ENCODE peak calls at places on chromosomes 13 and 19, in ten cellular contexts. One of them, this sample, is unnamed.

GRCh38 chr19:2764945-2765344 is 18.1 kb downstream of the SGTA start:
- DNase-seq in lower leg skin: no peak
- DNase-seq in AG04450: no peak
- DNase-seq in fibroblast of pulmonary artery: no peak
- DNase-seq in GM06990: no peak
- DNase-seq in bronchial epithelial cell: no peak
- DNase-seq in PC-9: no peak
- DNase-seq in AG10803: no peak
- DNase-seq in neural progenitor cell: no peak
- DNase-seq in AG09309: no peak
- DNase-seq in this sample: no peak

GRCh38 chr13:109785892-109786450 is 412 bp downstream of the IRS2 start:
- DNase-seq in AG04450: no peak
- DNase-seq in PC-9: peak; percentile 19
- DNase-seq in fibroblast of pulmonary artery: peak; percentile 33
- DNase-seq in bronchial epithelial cell: no peak
- DNase-seq in lower leg skin: no peak
- DNase-seq in AG09309: no peak
- DNase-seq in neural progenitor cell: no peak
- DNase-seq in GM06990: no peak
- DNase-seq in AG10803: no peak
- DNase-seq in this sample: no peak

GRCh38 chr19:38638461-38638860 is 9.0 kb upstream of the ACTN4 start:
- DNase-seq in bronchial epithelial cell: peak; percentile 70
- DNase-seq in PC-9: peak; percentile 85
- DNase-seq in neural progenitor cell: no peak
- DNase-seq in AG09309: no peak
- DNase-seq in AG04450: no peak
- DNase-seq in fibroblast of pulmonary artery: no peak
- DNase-seq in GM06990: no peak
- DNase-seq in lower leg skin: no peak
- DNase-seq in AG10803: no peak
- DNase-seq in this sample: no peak

GRCh38 chr19:1069009-1069779 is 2.2 kb downstream of the ARHGAP45 start:
- DNase-seq in bronchial epithelial cell: no peak
- DNase-seq in fibroblast of pulmonary artery: no peak
- DNase-seq in neural progenitor cell: no peak
- DNase-seq in GM06990: peak; percentile 74
- DNase-seq in lower leg skin: peak; percentile 93
- DNase-seq in AG09309: no peak
- DNase-seq in AG10803: no peak
- DNase-seq in AG04450: no peak
- DNase-seq in PC-9: no peak
- DNase-seq in this sample: peak; percentile 83

GRCh38 chr19:7874080-7874856 is at the start of gene PRR36:
- DNase-seq in lower leg skin: no peak
- DNase-seq in bronchial epithelial cell: no peak
- DNase-seq in neural progenitor cell: peak; percentile 92
- DNase-seq in PC-9: peak; percentile 76
- DNase-seq in AG04450: no peak
- DNase-seq in GM06990: no peak
- DNase-seq in AG09309: no peak
- DNase-seq in AG10803: no peak
- DNase-seq in fibroblast of pulmonary artery: no peak
- DNase-seq in this sample: no peak

GRCh38 chr19:5623397-5624153 is 692 bp downstream of the SAFB start:
- DNase-seq in bronchial epithelial cell: no peak
- DNase-seq in AG09309: no peak
- DNase-seq in fibroblast of pulmonary artery: no peak
- DNase-seq in AG04450: no peak
- DNase-seq in PC-9: peak; percentile 1
- DNase-seq in AG10803: no peak
- DNase-seq in GM06990: no peak
- DNase-seq in lower leg skin: no peak
- DNase-seq in neural progenitor cell: peak; percentile 16
- DNase-seq in this sample: peak; percentile 17

GRCh38 chr19:51944798-51945552 is 17.7 kb downstream of the ZNF613 start:
- DNase-seq in fibroblast of pulmonary artery: no peak
- DNase-seq in AG04450: no peak
- DNase-seq in GM06990: no peak
- DNase-seq in lower leg skin: no peak
- DNase-seq in PC-9: no peak
- DNase-seq in bronchial epithelial cell: no peak
- DNase-seq in AG10803: no peak
- DNase-seq in neural progenitor cell: no peak
- DNase-seq in AG09309: no peak
- DNase-seq in this sample: no peak

GRCh38 chr13:50994651-50995050 is 85.1 kb downstream of the RNASEH2B start:
- DNase-seq in AG09309: no peak
- DNase-seq in lower leg skin: no peak
- DNase-seq in PC-9: no peak
- DNase-seq in AG04450: no peak
- DNase-seq in fibroblast of pulmonary artery: no peak
- DNase-seq in neural progenitor cell: no peak
- DNase-seq in AG10803: no peak
- DNase-seq in GM06990: no peak
- DNase-seq in bronchial epithelial cell: no peak
- DNase-seq in this sample: no peak

GRCh38 chr13:23979361-23980159 is 82.3 kb upstream of the C1QTNF9B start:
- DNase-seq in GM06990: peak; percentile 39
- DNase-seq in lower leg skin: peak; percentile 90
- DNase-seq in fibroblast of pulmonary artery: peak; percentile 94
- DNase-seq in AG09309: no peak
- DNase-seq in bronchial epithelial cell: peak; percentile 29
- DNase-seq in AG04450: peak; percentile 62
- DNase-seq in AG10803: peak; percentile 85
- DNase-seq in PC-9: peak; percentile 47
- DNase-seq in neural progenitor cell: peak; percentile 81
- DNase-seq in this sample: peak; percentile 75

GRCh38 chr19:27794444-27795042 is 1418.4 kb downstream of the UQCRFS1 start:
- DNase-seq in AG10803: peak; percentile 40
- DNase-seq in PC-9: peak; percentile 11
- DNase-seq in GM06990: no peak
- DNase-seq in lower leg skin: no peak
- DNase-seq in neural progenitor cell: peak; percentile 67
- DNase-seq in bronchial epithelial cell: no peak
- DNase-seq in fibroblast of pulmonary artery: peak; percentile 50
- DNase-seq in AG09309: no peak
- DNase-seq in AG04450: no peak
- DNase-seq in this sample: peak; percentile 29

GRCh38 chr13:31742102-31742695 is 2.9 kb downstream of the RXFP2 start:
- DNase-seq in PC-9: peak; percentile 22
- DNase-seq in GM06990: peak; percentile 1
- DNase-seq in AG10803: peak; percentile 80
- DNase-seq in fibroblast of pulmonary artery: peak; percentile 82
- DNase-seq in lower leg skin: peak; percentile 91
- DNase-seq in bronchial epithelial cell: peak; percentile 44
- DNase-seq in AG09309: peak; percentile 49
- DNase-seq in neural progenitor cell: peak; percentile 85
- DNase-seq in AG04450: peak; percentile 42
- DNase-seq in this sample: peak; percentile 81

GRCh38 chr13:64453831-64454230 is 2776.3 kb downstream of the PCDH9 start:
- DNase-seq in PC-9: no peak
- DNase-seq in GM06990: no peak
- DNase-seq in bronchial epithelial cell: no peak
- DNase-seq in lower leg skin: no peak
- DNase-seq in fibroblast of pulmonary artery: no peak
- DNase-seq in AG09309: no peak
- DNase-seq in AG10803: peak; percentile 4
- DNase-seq in neural progenitor cell: peak; percentile 65
- DNase-seq in AG04450: no peak
- DNase-seq in this sample: no peak

GRCh38 chr19:50333235-50333736 is 4.1 kb upstream of the KCNC3 start:
- DNase-seq in lower leg skin: peak; percentile 96
- DNase-seq in AG04450: peak; percentile 39
- DNase-seq in fibroblast of pulmonary artery: peak; percentile 78
- DNase-seq in GM06990: peak; percentile 97
- DNase-seq in bronchial epithelial cell: peak; percentile 69
- DNase-seq in AG10803: peak; percentile 78
- DNase-seq in PC-9: peak; percentile 95
- DNase-seq in AG09309: peak; percentile 27
- DNase-seq in neural progenitor cell: peak; percentile 96
- DNase-seq in this sample: peak; percentile 98
- TF ChIP-seq CTCF in lower leg skin: no peak
- TF ChIP-seq CTCF in AG04450: peak; percentile 22
- TF ChIP-seq CTCF in fibroblast of pulmonary artery: no peak
- TF ChIP-seq CTCF in GM06990: no peak
- TF ChIP-seq CTCF in bronchial epithelial cell: no peak
- TF ChIP-seq CTCF in AG10803: peak; percentile 14
- TF ChIP-seq CTCF in PC-9: no peak
- TF ChIP-seq CTCF in AG09309: no peak
- TF ChIP-seq CTCF in neural progenitor cell: no peak
- TF ChIP-seq CTCF in this sample: no peak

DNA sequence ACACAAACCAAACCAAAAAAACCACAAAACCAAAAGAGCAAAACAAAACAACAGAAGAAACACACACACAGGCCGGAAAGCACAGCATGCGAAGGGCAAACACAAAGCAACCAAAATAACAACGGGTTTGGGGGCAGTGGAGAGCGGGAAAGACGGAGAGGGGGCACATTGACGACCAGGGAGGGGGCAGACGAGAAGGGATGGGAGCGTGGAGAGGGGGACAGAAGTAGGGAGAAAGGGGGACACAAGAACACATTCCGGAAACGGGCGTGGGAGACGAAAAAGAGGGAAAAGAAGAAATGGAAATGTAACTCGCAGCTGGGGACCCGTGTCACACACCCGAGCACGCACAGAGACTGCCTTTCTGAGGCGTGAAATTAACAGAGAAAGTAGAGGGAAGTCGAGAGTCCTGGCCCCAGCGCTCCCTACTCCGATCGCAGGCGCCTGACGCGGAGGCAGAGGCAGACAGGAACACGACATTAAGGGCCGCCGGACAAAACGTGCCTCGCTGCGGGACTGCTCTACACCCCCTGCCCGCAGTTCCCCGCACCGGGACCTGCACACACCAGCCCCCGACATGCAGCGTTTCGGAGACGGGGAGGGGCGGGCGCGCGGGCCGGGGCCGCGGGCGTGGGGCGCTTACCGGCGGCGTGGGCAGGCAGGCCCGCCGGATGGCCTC is 652 bp downstream of the POU4F1 start:
- DNase-seq in bronchial epithelial cell: no peak
- DNase-seq in GM06990: peak; percentile 36
- DNase-seq in lower leg skin: no peak
- DNase-seq in fibroblast of pulmonary artery: no peak
- DNase-seq in AG04450: no peak
- DNase-seq in PC-9: no peak
- DNase-seq in AG10803: no peak
- DNase-seq in neural progenitor cell: peak; percentile 55
- DNase-seq in AG09309: no peak
- DNase-seq in this sample: peak; percentile 28
- H3K4me3 ChIP-seq in bronchial epithelial cell: peak overlapping the region; percentile 13
- H3K4me3 ChIP-seq in GM06990: peak overlapping the region; percentile 58
- H3K4me3 ChIP-seq in lower leg skin: peak overlapping the region; percentile 16
- H3K4me3 ChIP-seq in fibroblast of pulmonary artery: peak overlapping the region; percentile 17
- H3K4me3 ChIP-seq in AG04450: peak overlapping the region; percentile 32
- H3K4me3 ChIP-seq in PC-9: no peak overlapping the region
- H3K4me3 ChIP-seq in AG10803: no peak overlapping the region
- H3K4me3 ChIP-seq in neural progenitor cell: peak overlapping the region; percentile 49
- H3K4me3 ChIP-seq in AG09309: no peak overlapping the region
- H3K4me3 ChIP-seq in this sample: peak overlapping the region; percentile 43

GRCh38 chr13:45700971-45701900 is 884 bp upstream of the CBY2 start:
- DNase-seq in PC-9: no peak
- DNase-seq in neural progenitor cell: no peak
- DNase-seq in fibroblast of pulmonary artery: no peak
- DNase-seq in AG09309: no peak
- DNase-seq in AG10803: no peak
- DNase-seq in bronchial epithelial cell: no peak
- DNase-seq in lower leg skin: no peak
- DNase-seq in AG04450: no peak
- DNase-seq in GM06990: peak; percentile 77
- DNase-seq in this sample: peak; percentile 97
- TF ChIP-seq CTCF in PC-9: no peak
- TF ChIP-seq CTCF in neural progenitor cell: peak; percentile 24
- TF ChIP-seq CTCF in fibroblast of pulmonary artery: no peak
- TF ChIP-seq CTCF in AG09309: no peak
- TF ChIP-seq CTCF in AG10803: no peak
- TF ChIP-seq CTCF in bronchial epithelial cell: no peak
- TF ChIP-seq CTCF in lower leg skin: no peak
- TF ChIP-seq CTCF in AG04450: no peak
- TF ChIP-seq CTCF in GM06990: peak; percentile 85
- TF ChIP-seq CTCF in this sample: peak; percentile 56

GRCh38 chr19:35140898-35141626 is 2.0 kb upstream of the FXYD7 start:
- DNase-seq in lower leg skin: peak; percentile 98
- DNase-seq in neural progenitor cell: peak; percentile 96
- DNase-seq in GM06990: peak; percentile 84
- DNase-seq in PC-9: peak; percentile 95
- DNase-seq in bronchial epithelial cell: peak; percentile 81
- DNase-seq in AG10803: peak; percentile 90
- DNase-seq in fibroblast of pulmonary artery: peak; percentile 89
- DNase-seq in AG09309: no peak
- DNase-seq in AG04450: peak; percentile 78
- DNase-seq in this sample: peak; percentile 92
- H3K4me3 ChIP-seq in lower leg skin: no peak overlapping the region
- H3K4me3 ChIP-seq in neural progenitor cell: peak overlapping the region; percentile 13
- H3K4me3 ChIP-seq in GM06990: no peak overlapping the region
- H3K4me3 ChIP-seq in PC-9: no peak overlapping the region
- H3K4me3 ChIP-seq in bronchial epithelial cell: no peak overlapping the region
- H3K4me3 ChIP-seq in AG10803: peak overlapping the region; percentile 26
- H3K4me3 ChIP-seq in fibroblast of pulmonary artery: peak overlapping the region; percentile 17
- H3K4me3 ChIP-seq in AG09309: no peak overlapping the region
- H3K4me3 ChIP-seq in AG04450: peak overlapping the region; percentile 29
- H3K4me3 ChIP-seq in this sample: no peak overlapping the region

DNA sequence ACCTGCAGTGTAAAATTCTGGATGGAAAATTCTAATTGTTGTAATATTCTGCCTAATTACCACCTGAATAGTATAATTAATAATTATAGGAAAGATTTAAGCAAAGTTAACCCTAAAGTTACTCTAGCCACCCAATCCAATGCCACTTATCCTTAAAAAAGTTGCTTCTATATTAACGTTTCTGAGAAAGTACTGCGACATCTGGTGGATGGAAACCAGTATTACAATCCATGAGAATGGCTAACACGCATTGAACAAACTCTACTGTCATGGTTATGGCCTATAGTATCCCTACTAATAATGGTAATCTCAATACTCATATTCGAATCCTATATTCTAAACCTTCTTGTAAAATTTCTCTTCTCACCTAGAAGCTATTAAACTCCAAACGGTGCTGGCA is 1551.8 kb downstream of the SLITRK1 start:
- DNase-seq in AG04450: no peak
- DNase-seq in lower leg skin: no peak
- DNase-seq in PC-9: no peak
- DNase-seq in neural progenitor cell: no peak
- DNase-seq in GM06990: no peak
- DNase-seq in bronchial epithelial cell: peak; percentile 20
- DNase-seq in AG10803: no peak
- DNase-seq in fibroblast of pulmonary artery: peak; percentile 44
- DNase-seq in AG09309: no peak
- DNase-seq in this sample: peak; percentile 13
- TF ChIP-seq CTCF in AG04450: peak; percentile 52
- TF ChIP-seq CTCF in lower leg skin: no peak
- TF ChIP-seq CTCF in PC-9: peak; percentile 73
- TF ChIP-seq CTCF in neural progenitor cell: peak; percentile 61
- TF ChIP-seq CTCF in GM06990: peak; percentile 53
- TF ChIP-seq CTCF in bronchial epithelial cell: peak; percentile 20
- TF ChIP-seq CTCF in AG10803: no peak
- TF ChIP-seq CTCF in fibroblast of pulmonary artery: peak; percentile 63
- TF ChIP-seq CTCF in AG09309: peak; percentile 32
- TF ChIP-seq CTCF in this sample: peak; percentile 52

This sample was measured in GM12865.